ENCODE peak calls at places on chromosomes 13 and 19, in ten cellular contexts. N, W, T, S, V, O, K, A, J and M are unnamed samples. For H3K36me3, the result is how much of the 10 kb centered on the place peaks cover.

GRCh38 chr19:29531458-29532025 is 5.7 kb downstream of the VSTM2B start:
- DNase-seq in J (no peak), S (peak), T (no peak), K (peak), O (no peak), N (no peak), A (no peak), W (no peak), V (no peak), M (no peak)

GRCh38 chr19:17023805-17024204 is 2.8 kb downstream of the CPAMD8 start:
- DNase-seq in K (no peak), W (no peak), T (no peak), V (no peak), O (no peak), S (no peak), N (no peak), J (no peak), A (no peak), M (no peak)

GRCh38 chr13:30128095-30128494 is 179.3 kb downstream of the KATNAL1 start:
- DNase-seq in W (peak), O (no peak), V (no peak), T (no peak), A (no peak), K (no peak), N (no peak), J (no peak), S (no peak), M (no peak)

GRCh38 chr13:98780451-98780850 is 28.0 kb upstream of the SLC15A1 start:
- DNase-seq in W (no peak), O (no peak), A (no peak), T (no peak), S (no peak), J (no peak), N (no peak), V (no peak), K (no peak), M (no peak)

GRCh38 chr13:30052127-30052526 is 201.7 kb upstream of the UBL3 start:
- DNase-seq in J (no peak), O (peak), N (no peak), A (no peak), V (no peak), S (no peak), W (no peak), K (no peak), T (no peak), M (no peak)

GRCh38 chr13:66992183-66992582 is 238.0 kb downstream of the PCDH9 start:
- DNase-seq in N (no peak), S (no peak), T (peak), K (no peak), V (no peak), O (no peak), A (no peak), J (no peak), W (no peak), M (no peak)

GRCh38 chr13:44312131-44312530 is 61.5 kb upstream of the SERP2 start:
- DNase-seq in W (no peak), N (no peak), T (no peak), S (no peak), A (no peak), O (no peak), V (no peak), K (no peak), J (no peak), M (no peak)

GRCh38 chr19:57363734-57364181 is 407 bp downstream of the TRAPPC2B start:
- DNase-seq in V (no peak), A (no peak), W (no peak), S (no peak), K (no peak), N (no peak), O (no peak), J (no peak), T (peak), M (peak)

GRCh38 chr19:1990230-1991017 is 25.1 kb downstream of the BTBD2 start:
- DNase-seq in N (no peak), V (no peak), S (peak), W (no peak), O (no peak), T (no peak), J (no peak), K (no peak), A (no peak), M (no peak)

GRCh38 chr19:28066161-28066560 is 1146.8 kb downstream of the UQCRFS1 start:
- DNase-seq in J (no peak), V (no peak), S (no peak), W (no peak), O (no peak), T (no peak), A (no peak), K (no peak), N (no peak), M (no peak)

GRCh38 chr19:39112338-39112890 is 13.2 kb upstream of the PAK4 start:
- DNase-seq in V (peak), W (no peak), O (no peak), K (no peak), J (no peak), S (no peak), A (no peak), T (no peak), N (no peak), M (no peak)

GRCh38 chr13:84192125-84192524 is 309.9 kb upstream of the SLITRK1 start:
- DNase-seq in S (no peak), V (no peak), T (peak), O (no peak), N (no peak), A (no peak), K (no peak), W (no peak), J (no peak), M (no peak)

GRCh38 chr13:97445504-97446187 is 11.7 kb downstream of the RAP2A start:
- DNase-seq in W (no peak), N (no peak), A (no peak), T (no peak), K (no peak), O (no peak), S (no peak), V (no peak), J (no peak), M (no peak)

GRCh38 chr19:47398707-47399106 is 20.6 kb downstream of the MEIS3 start:
- DNase-seq in A (no peak), S (no peak), W (no peak), J (no peak), T (no peak), N (no peak), V (no peak), K (no peak), O (no peak), M (no peak)

GRCh38 chr19:10566658-10567410 is 1.0 kb upstream of the KRI1 start:
- DNase-seq in K (no peak), S (no peak), N (no peak), O (no peak), T (no peak), W (no peak), A (no peak), V (no peak), J (peak), M (no peak)

GRCh38 chr19:18995804-18996241 is 37.5 kb downstream of the SUGP2 start:
- DNase-seq in S (peak), V (no peak), A (no peak), W (peak), J (peak), T (peak), O (peak), N (peak), K (no peak), M (peak)

GRCh38 chr19:56837892-56838679 is 2.4 kb downstream of the PEG3 start:
- DNase-seq in S (peak), O (no peak), J (peak), A (peak), T (no peak), V (peak), N (peak), K (peak), W (no peak), M (peak)

GRCh38 chr19:45820413-45821102 is 5.5 kb upstream of the RSPH6A start:
- DNase-seq in O (no peak), N (no peak), T (no peak), W (no peak), A (no peak), S (no peak), J (no peak), K (peak), V (no peak), M (no peak)

GRCh38 chr13:112748947-112749346 is 59.1 kb downstream of the ATP11A start:
- DNase-seq in A (no peak), S (peak), V (no peak), O (no peak), K (no peak), J (no peak), N (no peak), W (no peak), T (no peak), M (peak)

GRCh38 chr19:44111910-44112463 is 1.2 kb upstream of the ZNF225 start:
- DNase-seq in N (peak), S (no peak), J (no peak), A (no peak), V (no peak), T (peak), W (no peak), K (no peak), O (peak), M (peak)

GRCh38 chr13:23985846-23986245 is 88.5 kb upstream of the C1QTNF9B start:
- DNase-seq in S (no peak), O (no peak), A (no peak), J (no peak), V (no peak), K (no peak), W (no peak), T (no peak), N (no peak), M (peak)

GRCh38 chr19:47280183-47280797 is 5.6 kb downstream of the INAFM1 start:
- DNase-seq in N (peak), K (no peak), A (no peak), W (peak), V (no peak), O (no peak), J (peak), T (no peak), S (no peak), M (peak)

GRCh38 chr19:18009412-18010066 is 1.6 kb downstream of the ARRDC2 start:
- DNase-seq in J (no peak), S (no peak), W (no peak), N (no peak), K (no peak), T (peak), V (no peak), A (no peak), O (no peak), M (no peak)

GRCh38 chr19:12974301-12975220 is 5.2 kb downstream of the DAND5 start:
- DNase-seq in O (no peak), T (no peak), K (no peak), J (no peak), N (no peak), W (no peak), V (no peak), S (no peak), A (no peak), M (no peak)

GRCh38 chr13:37868691-37869505 is 674 bp downstream of the TRPC4 start:
- DNase-seq in T (peak), J (no peak), N (no peak), W (no peak), V (no peak), O (no peak), K (no peak), S (no peak), A (no peak), M (no peak)

GRCh38 chr19:8390617-8390981 is 439 bp downstream of the RAB11B start:
- DNase-seq in N (peak), S (peak), J (peak), K (peak), A (peak), T (peak), V (peak), W (peak), O (peak), M (peak)

GRCh38 chr19:41626278-41626677 is 596 bp downstream of the CEACAM4 start:
- DNase-seq in N (no peak), A (no peak), W (no peak), V (no peak), T (no peak), O (no peak), K (no peak), S (no peak), J (no peak), M (no peak)

GRCh38 chr13:39676315-39676876 is 20.9 kb downstream of the COG6 start:
- DNase-seq in O (no peak), S (no peak), W (no peak), J (no peak), A (no peak), V (no peak), K (no peak), N (peak), T (peak), M (peak)

GRCh38 chr13:87884874-87885273 is 213.7 kb downstream of the SLITRK5 start:
- DNase-seq in N (no peak), O (peak), V (no peak), K (no peak), A (no peak), S (no peak), T (peak), W (no peak), J (no peak), M (no peak)

GRCh38 chr13:23378009-23378632 is 55.4 kb downstream of the SACS start:
- DNase-seq in O (no peak), A (no peak), W (no peak), K (no peak), N (no peak), T (peak), J (peak), S (no peak), V (no peak), M (no peak)

GRCh38 chr13:43769552-43769951 is 17.2 kb downstream of the ENOX1 start:
- DNase-seq in J (no peak), K (no peak), A (no peak), O (no peak), V (no peak), W (no peak), N (no peak), T (no peak), S (no peak), M (no peak)

GRCh38 chr19:5090780-5091575 is 122.1 kb downstream of the KDM4B start:
- DNase-seq in T (peak), N (peak), O (no peak), V (no peak), S (peak), W (peak), J (no peak), A (no peak), K (no peak), M (peak)

GRCh38 chr13:66847541-66847940 is 382.6 kb downstream of the PCDH9 start:
- DNase-seq in J (no peak), S (no peak), A (no peak), O (no peak), V (no peak), W (no peak), T (no peak), K (no peak), N (no peak), M (no peak)

DNA sequence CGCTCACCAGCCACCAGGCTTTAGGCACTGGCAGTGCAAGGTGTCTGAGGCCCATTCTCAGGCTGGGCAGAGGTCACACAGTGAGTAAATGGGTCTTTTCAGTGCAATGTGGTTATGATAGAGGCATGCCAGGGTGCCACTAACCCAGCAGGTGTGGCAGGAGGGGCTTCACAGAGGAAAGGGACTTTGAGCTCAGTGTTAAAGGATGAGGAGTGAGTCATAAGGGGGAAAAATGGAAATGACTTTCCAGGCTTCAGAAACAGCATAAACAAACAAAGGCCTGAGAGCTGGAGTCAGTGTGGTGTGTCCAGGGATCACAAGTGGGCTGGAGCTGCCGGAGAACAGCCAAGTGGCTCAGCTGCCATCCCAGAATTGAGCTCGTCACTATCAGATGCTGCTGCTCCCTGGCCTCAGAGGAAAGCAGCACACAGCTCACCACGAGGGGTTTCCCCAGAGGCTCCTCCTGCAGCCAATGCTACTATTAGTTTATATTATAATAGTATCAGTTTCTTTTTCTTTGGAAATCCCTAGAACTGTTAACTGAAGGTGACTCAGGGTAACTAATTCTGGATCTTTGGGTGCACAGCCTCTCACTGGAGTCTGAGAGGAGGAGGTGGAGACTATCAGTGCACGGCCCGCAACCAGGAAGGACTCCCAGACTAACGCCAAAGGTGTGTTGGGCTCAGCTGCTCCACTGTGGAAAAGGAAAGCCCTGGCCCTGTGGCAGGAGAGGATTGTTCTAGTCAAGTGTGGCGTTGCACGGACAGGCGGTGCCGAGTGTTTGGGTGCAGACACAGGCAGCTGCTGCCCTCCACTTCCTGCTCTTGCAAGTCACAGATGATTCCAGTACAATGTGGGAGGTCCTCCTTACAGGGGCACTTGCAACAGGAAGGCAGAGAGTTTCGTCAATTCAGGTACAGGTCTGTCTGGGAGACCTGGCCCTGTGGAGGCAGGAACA is 39.5 kb downstream of the DHRS12 start:
- DNase-seq in W (peak), V (no peak), J (peak), O (no peak), S (peak), A (peak), N (peak), K (peak), T (peak), M (peak)
- H3K36me3 ChIP-seq in W (under half), V (under half), J (under half), O (under half), S (under half), A (under half), N (under half), K (half or more), T (under half), M (under half)

GRCh38 chr19:22530042-22530441 is 104.1 kb upstream of the ZNF492 start:
- DNase-seq in K (no peak), J (no peak), W (no peak), O (no peak), V (no peak), N (no peak), T (no peak), A (no peak), S (no peak), M (no peak)

GRCh38 chr19:22527554-22527953 is 105.4 kb upstream of the ZNF98 start:
- DNase-seq in S (no peak), J (no peak), N (no peak), T (no peak), K (no peak), V (no peak), W (no peak), O (no peak), A (no peak), M (no peak)

GRCh38 chr19:22528956-22529355 is 105.2 kb upstream of the ZNF492 start:
- DNase-seq in N (no peak), S (no peak), W (no peak), V (no peak), O (no peak), J (no peak), T (no peak), A (no peak), K (no peak), M (no peak)

GRCh38 chr19:22523940-22524339 is 101.8 kb upstream of the ZNF98 start:
- DNase-seq in W (no peak), T (no peak), A (no peak), O (no peak), J (no peak), S (no peak), N (no peak), V (no peak), K (no peak), M (no peak)

GRCh38 chr19:22526661-22527272 is 104.6 kb upstream of the ZNF98 start:
- DNase-seq in K (no peak), A (no peak), W (no peak), V (no peak), S (no peak), J (no peak), O (no peak), N (no peak), T (no peak), M (no peak)
- TF ChIP-seq POLR2A in K (no peak), A (no peak), W (no peak), V (no peak), S (no peak), J (no peak), O (no peak), N (no peak), T (no peak), M (no peak)

DNA sequence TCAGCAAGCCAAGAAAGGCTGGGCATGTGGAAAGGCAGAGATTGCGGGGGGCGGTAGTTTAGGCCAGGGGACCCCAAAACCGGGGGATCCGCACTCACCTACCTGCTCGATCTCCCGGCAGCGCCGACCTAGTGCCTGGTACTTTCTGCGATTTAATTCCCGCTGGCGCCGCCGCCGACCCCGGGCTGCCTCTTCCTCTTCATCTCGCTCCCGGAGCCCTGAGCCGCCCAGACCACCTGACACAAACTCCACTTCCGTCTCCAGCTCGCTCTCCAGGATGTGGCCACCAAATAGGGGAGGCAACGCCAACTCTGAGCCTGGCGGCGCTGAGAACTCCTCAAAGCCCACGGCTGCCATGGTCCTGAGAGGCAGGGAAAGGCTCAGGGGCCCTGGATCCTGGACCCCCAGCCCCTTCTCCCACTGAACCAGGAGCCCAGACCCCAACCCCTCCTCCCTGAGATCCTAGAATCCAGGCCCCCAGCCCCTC is 1.1 kb downstream of the TFPT start:
- DNase-seq in J (peak), W (peak), A (no peak), S (no peak), K (no peak), O (no peak), N (peak), T (peak), V (no peak), M (no peak)
- H3K36me3 ChIP-seq in J (under half), W (under half), A (under half), S (under half), K (under half), O (under half), N (under half), T (under half), V (under half), M (under half)

GRCh38 chr19:36771275-36772231 is 1.1 kb downstream of the ZNF850 start:
- DNase-seq in W (peak), N (peak), V (peak), J (peak), A (no peak), T (peak), O (peak), K (peak), S (peak), M (peak)
- TF ChIP-seq POLR2A in W (no peak), N (no peak), V (no peak), J (no peak), A (no peak), T (no peak), O (peak), K (peak), S (no peak), M (no peak)